ENCODE peak calls at places on chromosome 17, in ten cellular contexts. O is HTR-8/SVneo; D is midbrain; N is amniotic epithelial cell; B is HT1080; C is NCI-H510A treated with DMSO at 0.1 percent for 48 hours; G is A549; L is activated CD4-positive, alpha-beta T cell treated with anti-CD3 and anti-CD28 coated beads, Interleukin-2, amount 50 U/mL, for 4 hours; R is GM23248; V is iPS DF 6.9. W is an unnamed sample.

GRCh38 chr17:40558651-40559015 is 6.6 kb downstream of the CCR7 start:
- DNase-seq in O (no peak), D (no peak), N (no peak), B (no peak), C (no peak), G (no peak), L (no peak), R (no peak), V (no peak), W (no peak)

GRCh38 chr17:78724999-78725398 is 57.1 kb downstream of the CYTH1 start:
- DNase-seq in O (no peak), D (peak; percentile 51), N (no peak), B (no peak), C (no peak), G (no peak), L (no peak), R (no peak), V (no peak), W (no peak)

GRCh38 chr17:46978489-46979022 is 497 bp downstream of the RPRML start:
- DNase-seq in O (no peak), D (no peak), N (no peak), B (no peak), C (no peak), G (no peak), L (no peak), R (peak; percentile 31), V (no peak), W (no peak)

GRCh38 chr17:48593840-48594411 is 347 bp upstream of the HOXB5 start:
- DNase-seq in O (peak; percentile 86), D (peak; percentile 0), N (peak; percentile 96), B (no peak), C (peak; percentile 98), G (peak; percentile 94), L (peak; percentile 77), R (peak; percentile 87), V (no peak), W (peak; percentile 67)

GRCh38 chr17:65332375-65332774 is 195.2 kb downstream of the RGS9 start:
- DNase-seq in O (no peak), D (no peak), N (peak; percentile 69), B (peak; percentile 56), C (no peak), G (no peak), L (no peak), R (peak; percentile 90), V (no peak), W (no peak)

GRCh38 chr17:78747479-78747878 is 34.6 kb downstream of the CYTH1 start:
- DNase-seq in O (no peak), D (no peak), N (peak; percentile 40), B (no peak), C (no peak), G (no peak), L (no peak), R (peak; percentile 76), V (no peak), W (no peak)

GRCh38 chr17:49646391-49647255 is 31.3 kb downstream of the SPOP start:
- DNase-seq in O (peak; percentile 46), D (no peak), N (peak; percentile 71), B (peak; percentile 88), C (no peak), G (no peak), L (peak; percentile 7), R (peak; percentile 84), V (no peak), W (no peak)

GRCh38 chr17:43351686-43352085 is 47.1 kb upstream of the ARL4D start:
- DNase-seq in O (no peak), D (no peak), N (no peak), B (no peak), C (no peak), G (no peak), L (no peak), R (no peak), V (no peak), W (no peak)

GRCh38 chr17:66545918-66546317 is 243.5 kb downstream of the PRKCA start:
- DNase-seq in O (no peak), D (no peak), N (no peak), B (no peak), C (no peak), G (no peak), L (no peak), R (no peak), V (no peak), W (no peak)

GRCh38 chr17:39634384-39634871 is 2.5 kb upstream of the STARD3 start:
- DNase-seq in O (peak; percentile 63), D (peak; percentile 68), N (peak; percentile 45), B (peak; percentile 41), C (peak; percentile 58), G (peak; percentile 85), L (no peak), R (peak; percentile 76), V (no peak), W (no peak)

GRCh38 chr17:74972107-74972972 is at the start of gene HID1:
- DNase-seq in O (peak; percentile 73), D (peak; percentile 79), N (no peak), B (no peak), C (peak; percentile 62), G (peak; percentile 88), L (peak; percentile 75), R (peak; percentile 43), V (no peak), W (peak; percentile 38)

GRCh38 chr17:61797283-61797682 is 66.0 kb downstream of the BRIP1 start:
- DNase-seq in O (no peak), D (no peak), N (no peak), B (no peak), C (no peak), G (no peak), L (no peak), R (no peak), V (no peak), W (no peak)

GRCh38 chr17:79874329-79874981 is 35.2 kb upstream of the CBX4 start:
- DNase-seq in O (peak; percentile 68), D (no peak), N (peak; percentile 47), B (peak; percentile 28), C (peak; percentile 27), G (peak; percentile 95), L (no peak), R (peak; percentile 40), V (no peak), W (peak; percentile 16)

GRCh38 chr17:57521606-57522435 is 223.3 kb downstream of the CCDC182 start:
- DNase-seq in O (no peak), D (no peak), N (peak; percentile 55), B (no peak), C (peak; percentile 82), G (no peak), L (no peak), R (no peak), V (no peak), W (no peak)

GRCh38 chr17:82106697-82107305 is 8.8 kb upstream of the FASN start:
- DNase-seq in O (no peak), D (no peak), N (no peak), B (no peak), C (no peak), G (no peak), L (no peak), R (no peak), V (no peak), W (no peak)

GRCh38 chr17:79721993-79722671 is 8.6 kb upstream of the ENPP7 start:
- DNase-seq in O (peak; percentile 35), D (no peak), N (no peak), B (peak; percentile 26), C (no peak), G (peak; percentile 87), L (no peak), R (peak; percentile 13), V (no peak), W (no peak)

GRCh38 chr17:7835818-7836595 is 2.0 kb downstream of the KDM6B start:
- DNase-seq in O (no peak), D (peak; percentile 60), N (peak; percentile 64), B (peak; percentile 52), C (peak; percentile 67), G (peak; percentile 48), L (peak; percentile 34), R (peak; percentile 77), V (no peak), W (no peak)

W was measured in NT2/D1.